ENCODE peak calls at places on chromosomes 7 and 10, in six cellular contexts. T is hepatocyte, O is H9, G is neural progenitor cell, N is fibroblast of lung, H is SK-N-SH. C is an unnamed sample.

GRCh38 chr7:124718032-124718766 is 47.4 kb downstream of the GPR37 start:
- DNase-seq in T (no peak), O (no peak), G (no peak), N (peak; percentile 58), H (no peak), C (no peak)

GRCh38 chr7:114087674-114088539 is 169.1 kb upstream of the PPP1R3A start:
- DNase-seq in T (peak; percentile 38), O (peak; percentile 52), G (peak; percentile 42), N (no peak), H (peak; percentile 11), C (no peak)

GRCh38 chr7:158044156-158044823 is 543.3 kb downstream of the PTPRN2 start:
- DNase-seq in T (no peak), O (no peak), G (no peak), N (no peak), H (no peak), C (no peak)

GRCh38 chr10:80599424-80599847 is 61.7 kb downstream of the SH2D4B start:
- DNase-seq in T (peak; percentile 74), O (peak; percentile 87), G (peak; percentile 90), N (peak; percentile 36), H (peak; percentile 58), C (peak; percentile 21)

GRCh38 chr10:132445516-132446194 is 48.7 kb downstream of the PWWP2B start:
- DNase-seq in T (no peak), O (no peak), G (no peak), N (no peak), H (no peak), C (no peak)

GRCh38 chr10:130500251-130501000 is 364.2 kb downstream of the GLRX3 start:
- DNase-seq in T (no peak), O (peak; percentile 11), G (no peak), N (no peak), H (no peak), C (no peak)

GRCh38 chr7:55189447-55189760 is 170.6 kb downstream of the EGFR start:
- DNase-seq in T (peak; percentile 30), O (no peak), G (no peak), N (peak; percentile 38), H (no peak), C (no peak)

GRCh38 chr10:14369881-14370280 is 39.2 kb upstream of the FRMD4A start:
- DNase-seq in T (no peak), O (no peak), G (no peak), N (no peak), H (no peak), C (no peak)

GRCh38 chr7:76008156-76008687 is 13.8 kb upstream of the TMEM120A start:
- DNase-seq in T (no peak), O (no peak), G (no peak), N (no peak), H (no peak), C (no peak)

GRCh38 chr10:58241346-58241745 is 26.3 kb downstream of the IPMK start:
- DNase-seq in T (no peak), O (no peak), G (no peak), N (peak; percentile 42), H (no peak), C (no peak)

GRCh38 chr10:106935978-106936451 is 228.5 kb downstream of the SORCS1 start:
- DNase-seq in T (no peak), O (no peak), G (no peak), N (no peak), H (no peak), C (no peak)

GRCh38 chr7:106625678-106626301 is 35.2 kb downstream of the CCDC71L start:
- DNase-seq in T (no peak), O (no peak), G (no peak), N (no peak), H (no peak), C (no peak)

GRCh38 chr10:13990392-13990805 is 340.3 kb downstream of the FRMD4A start:
- DNase-seq in T (no peak), O (no peak), G (peak; percentile 21), N (peak; percentile 54), H (no peak), C (no peak)

GRCh38 chr10:132685121-132685891 is 100.6 kb downstream of the NKX6-2 start:
- DNase-seq in T (peak; percentile 77), O (peak; percentile 22), G (peak; percentile 20), N (peak; percentile 61), H (no peak), C (no peak)

GRCh38 chr10:132687893-132688579 is 97.9 kb downstream of the NKX6-2 start:
- DNase-seq in T (no peak), O (peak; percentile 21), G (no peak), N (no peak), H (no peak), C (no peak)

GRCh38 chr7:31910191-31910590 is 160.0 kb downstream of the PDE1C start:
- DNase-seq in T (no peak), O (no peak), G (no peak), N (no peak), H (no peak), C (no peak)

GRCh38 chr10:107692072-107692471 is 527.6 kb upstream of the SORCS1 start:
- DNase-seq in T (no peak), O (no peak), G (no peak), N (no peak), H (no peak), C (no peak)

GRCh38 chr10:72814134-72814790 is 79.3 kb upstream of the OIT3 start:
- DNase-seq in T (no peak), O (no peak), G (no peak), N (peak; percentile 23), H (no peak), C (no peak)

GRCh38 chr10:104735036-104735435 is 93.9 kb downstream of the SORCS3 start:
- DNase-seq in T (no peak), O (peak; percentile 74), G (peak; percentile 72), N (no peak), H (peak; percentile 53), C (no peak)

GRCh38 chr7:157140118-157140905 is 1.6 kb downstream of the UBE3C start:
- DNase-seq in T (no peak), O (no peak), G (no peak), N (no peak), H (no peak), C (no peak)

GRCh38 chr10:17808971-17809841 is at the start of gene MRC1:
- DNase-seq in T (no peak), O (no peak), G (no peak), N (no peak), H (no peak), C (no peak)

GRCh38 chr7:69922011-69922803 is 323.9 kb downstream of the AUTS2 start:
- DNase-seq in T (peak; percentile 50), O (no peak), G (no peak), N (no peak), H (no peak), C (no peak)

GRCh38 chr7:134875867-134876266 is 96.4 kb downstream of the CALD1 start:
- DNase-seq in T (no peak), O (no peak), G (no peak), N (peak; percentile 73), H (no peak), C (no peak)

GRCh38 chr10:775245-776075 is 86.0 kb upstream of the DIP2C start:
- DNase-seq in T (no peak), O (no peak), G (no peak), N (no peak), H (no peak), C (no peak)

GRCh38 chr7:5643280-5643679 is 138.2 kb downstream of the RNF216 start:
- DNase-seq in T (no peak), O (peak; percentile 63), G (no peak), N (no peak), H (no peak), C (no peak)

GRCh38 chr10:118256825-118257570 is 85.1 kb downstream of the FAM204A start:
- DNase-seq in T (no peak), O (no peak), G (peak; percentile 53), N (no peak), H (peak; percentile 42), C (no peak)

GRCh38 chr7:105849122-105849855 is 27.1 kb downstream of the ATXN7L1 start:
- DNase-seq in T (no peak), O (peak; percentile 90), G (no peak), N (no peak), H (no peak), C (no peak)

GRCh38 chr7:107023522-107024149 is 20.9 kb upstream of the PRKAR2B start:
- DNase-seq in T (no peak), O (no peak), G (no peak), N (no peak), H (no peak), C (no peak)

GRCh38 chr10:60960913-60961312 is 16.9 kb upstream of the RHOBTB1 start:
- DNase-seq in T (no peak), O (no peak), G (no peak), N (no peak), H (no peak), C (no peak)

GRCh38 chr10:12027539-12027938 is 15.1 kb downstream of the UPF2 start:
- DNase-seq in T (no peak), O (no peak), G (no peak), N (no peak), H (no peak), C (no peak)

GRCh38 chr7:70494225-70494877 is 637.6 kb upstream of the GALNT17 start:
- DNase-seq in T (no peak), O (no peak), G (no peak), N (no peak), H (no peak), C (no peak)

GRCh38 chr7:122677149-122677548 is 21.8 kb downstream of the RNF133 start:
- DNase-seq in T (no peak), O (no peak), G (no peak), N (no peak), H (no peak), C (no peak)
- H2AFZ ChIP-seq in T (no peak overlapping the region), O (no peak overlapping the region), G (no peak overlapping the region), N (no peak overlapping the region), H (no peak overlapping the region), C (no peak overlapping the region)

GRCh38 chr7:103542470-103542869 is 96.5 kb upstream of the SLC26A5 start:
- DNase-seq in T (no peak), O (no peak), G (no peak), N (no peak), H (no peak), C (no peak)
- H3K79me2 ChIP-seq in T (no peaks in the 10 kb centered on the region), O (no peaks in the 10 kb centered on the region), G (no peaks in the 10 kb centered on the region), N (no peaks in the 10 kb centered on the region), H (no peaks in the 10 kb centered on the region), C (no peaks in the 10 kb centered on the region)

DNA sequence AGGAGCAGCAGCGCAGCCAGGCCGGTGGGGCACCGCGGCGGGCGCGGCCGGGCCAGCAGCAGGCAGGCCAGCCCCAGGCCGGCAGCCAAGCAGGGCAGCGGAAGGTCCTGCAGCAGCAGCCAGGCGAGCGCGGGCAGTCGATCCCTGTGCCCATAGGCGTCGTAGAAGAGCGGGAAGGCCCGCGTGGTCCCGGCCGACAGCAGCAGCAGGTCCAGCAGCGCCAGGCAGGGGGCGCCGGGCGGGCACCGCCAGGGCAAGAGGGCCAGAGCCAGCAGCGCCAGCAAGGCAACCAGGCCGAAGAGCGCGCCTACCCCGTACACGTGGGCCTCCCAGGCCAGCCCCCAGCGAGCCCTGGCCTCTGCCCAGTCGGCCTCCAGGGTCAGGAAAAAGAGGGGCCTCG is 8.4 kb upstream of the RBM28 start:
- DNase-seq in T (peak; percentile 63), O (peak; percentile 94), G (peak; percentile 81), N (peak; percentile 26), H (peak; percentile 63), C (no peak)
- TF ChIP-seq CTCF in T (peak; percentile 40), O (peak; percentile 68), G (peak; percentile 58), N (peak; percentile 40), H (no peak), C (peak; percentile 23)

GRCh38 chr10:62019685-62020361 is 118.3 kb downstream of the ARID5B start:
- DNase-seq in T (no peak), O (no peak), G (no peak), N (no peak), H (no peak), C (no peak)
- H2AFZ ChIP-seq in T (no peak overlapping the region), O (no peak overlapping the region), G (peak overlapping the region; percentile 81), N (no peak overlapping the region), H (no peak overlapping the region), C (peak overlapping the region; percentile 58)

C was measured in keratinocyte.